ENCODE peak calls at places on chromosomes 13 and 19, in four cellular contexts. U is K562, K is WTC11, F is H1. S is an unnamed sample.
A peak's percentile ranks its signal among the peaks of the same experiment; 100 is the strongest.

GRCh38 chr19:46265217-46265828 is 31.5 kb upstream of the HIF3A start:
- DNase-seq in U (peak; percentile 71), K (peak; percentile 76), F (peak; percentile 79), S (peak; percentile 78)

GRCh38 chr13:94195715-94196114 is 283.8 kb downstream of the DCT start:
- DNase-seq in U (no peak), K (no peak), F (no peak), S (no peak)

GRCh38 chr19:52995711-52996110 is 18.0 kb upstream of the ERVV-1 start:
- DNase-seq in U (no peak), K (no peak), F (no peak), S (no peak)

GRCh38 chr19:11155373-11156120 is at the start of gene SPC24:
- DNase-seq in U (peak; percentile 99), K (peak; percentile 96), F (peak; percentile 94), S (peak; percentile 100)

GRCh38 chr13:41133951-41134350 is 1.3 kb upstream of the KBTBD6 start:
- DNase-seq in U (no peak), K (no peak), F (no peak), S (no peak)

GRCh38 chr13:48631441-48631840 is 22.3 kb upstream of the CYSLTR2 start:
- DNase-seq in U (no peak), K (no peak), F (no peak), S (no peak)

GRCh38 chr19:32865326-32865725 is 4.2 kb downstream of the SLC7A9 start:
- DNase-seq in U (no peak), K (no peak), F (no peak), S (no peak)

GRCh38 chr13:112725346-112726017 is 35.6 kb downstream of the ATP11A start:
- DNase-seq in U (no peak), K (no peak), F (no peak), S (no peak)

GRCh38 chr13:32426191-32426980 is 1.5 kb downstream of the N4BP2L1 start:
- DNase-seq in U (no peak), K (no peak), F (no peak), S (no peak)

GRCh38 chr13:49641810-49642291 is 13.5 kb downstream of the ARL11 start:
- DNase-seq in U (peak; percentile 37), K (no peak), F (no peak), S (no peak)

GRCh38 chr19:21082011-21082975 is at the start of gene ZNF714:
- DNase-seq in U (peak; percentile 92), K (peak; percentile 92), F (peak; percentile 91), S (peak; percentile 83)

GRCh38 chr19:51101171-51101865 is 6.9 kb downstream of the CTU1 start:
- DNase-seq in U (no peak), K (no peak), F (no peak), S (no peak)

GRCh38 chr19:4985551-4985991 is 16.7 kb downstream of the KDM4B start:
- DNase-seq in U (no peak), K (no peak), F (no peak), S (peak; percentile 41)

GRCh38 chr13:88031980-88032562 is 360.9 kb downstream of the SLITRK5 start:
- DNase-seq in U (no peak), K (no peak), F (no peak), S (no peak)

GRCh38 chr19:5952193-5953033 is 25.5 kb downstream of the RANBP3 start:
- DNase-seq in U (no peak), K (no peak), F (no peak), S (peak; percentile 53)

GRCh38 chr19:10037809-10038208 is 24.5 kb downstream of the RDH8 start:
- DNase-seq in U (no peak), K (no peak), F (no peak), S (no peak)
- TF ChIP-seq TEAD4 in U (no peak), K (no peak), F (no peak), S (no peak)

GRCh38 chr13:20843177-20843576 is 59.4 kb downstream of the XPO4 start:
- DNase-seq in U (no peak), K (no peak), F (no peak), S (no peak)

GRCh38 chr13:20848203-20848602 is 54.3 kb downstream of the XPO4 start:
- DNase-seq in U (no peak), K (no peak), F (no peak), S (no peak)

GRCh38 chr13:20848944-20849343 is 53.6 kb downstream of the XPO4 start:
- DNase-seq in U (no peak), K (no peak), F (no peak), S (no peak)

GRCh38 chr13:20851844-20852402 is 50.6 kb downstream of the XPO4 start:
- DNase-seq in U (no peak), K (no peak), F (no peak), S (no peak)

GRCh38 chr13:20847298-20847697 is 55.2 kb downstream of the XPO4 start:
- DNase-seq in U (no peak), K (no peak), F (no peak), S (no peak)
- TF ChIP-seq TEAD4 in U (no peak), K (no peak), F (no peak), S (no peak)

DNA sequence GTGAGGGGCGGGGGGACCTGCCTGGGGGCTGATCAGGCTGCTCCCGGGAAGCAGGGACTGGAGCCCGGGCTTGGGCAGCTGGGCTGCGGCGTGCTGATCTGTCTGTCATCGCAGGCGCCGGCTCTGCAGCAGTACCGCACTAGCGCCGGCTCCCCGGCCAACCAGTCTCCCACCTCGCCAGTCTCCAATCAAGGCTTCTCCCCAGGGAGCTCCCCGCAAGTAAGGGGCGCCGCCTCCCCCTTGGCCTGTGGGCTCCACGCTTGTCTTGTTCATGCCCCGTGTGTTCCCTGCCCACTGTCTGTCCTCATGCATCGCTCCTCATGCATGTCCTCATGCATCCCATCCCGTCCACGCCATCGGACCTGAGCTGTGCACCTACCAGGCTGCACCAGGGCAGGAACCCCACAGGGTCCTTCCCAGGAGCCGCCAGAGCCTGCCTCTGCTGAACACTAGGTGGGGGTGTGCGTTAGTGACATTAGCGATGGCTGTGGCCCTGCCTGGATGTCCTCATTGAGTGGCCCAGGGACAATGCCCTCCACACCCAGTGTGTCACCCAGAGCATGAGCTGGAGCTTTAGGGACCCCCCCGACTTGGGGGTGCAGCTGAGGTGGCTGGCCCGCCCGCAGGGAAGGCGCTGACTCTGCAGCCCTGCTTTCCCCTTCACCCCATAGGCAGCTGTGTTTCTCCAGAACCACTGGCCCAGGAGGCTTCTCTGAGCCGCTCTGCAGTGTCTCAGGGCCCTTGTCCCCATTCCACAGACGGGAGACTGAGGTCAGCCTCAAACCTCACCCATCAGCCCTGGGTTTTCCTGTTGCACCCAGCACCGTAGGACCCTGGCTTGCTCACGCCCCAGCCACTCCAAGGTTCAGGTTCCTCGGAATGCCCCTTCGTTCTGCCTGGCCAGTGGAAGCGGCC is 19.5 kb downstream of the COMP start:
- DNase-seq in U (no peak), K (peak; percentile 60), F (no peak), S (no peak)
- TF ChIP-seq TEAD4 in U (no peak), K (no peak), F (no peak), S (no peak)

DNA sequence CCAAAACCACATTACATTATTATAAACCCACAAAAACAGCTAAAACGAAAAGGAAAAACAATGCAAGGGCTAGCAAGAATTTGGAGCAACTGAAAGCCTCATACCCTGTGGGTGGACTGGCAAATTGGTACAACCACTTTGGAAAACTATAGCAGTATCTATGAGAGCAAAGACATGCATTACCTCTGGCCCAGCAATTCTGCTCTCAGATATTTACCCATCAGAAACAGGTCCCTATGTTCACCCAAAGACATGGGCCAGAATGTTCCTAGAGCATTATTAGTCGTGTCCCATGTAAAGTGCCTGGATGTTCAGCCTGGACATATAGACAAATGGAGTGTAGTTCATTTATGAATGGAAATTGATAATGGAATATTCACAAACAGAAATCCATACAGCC is 27.9 kb downstream of the POP4 start:
- DNase-seq in U (no peak), K (no peak), F (no peak), S (no peak)
- TF ChIP-seq TEAD4 in U (no peak), K (no peak), F (no peak), S (no peak)

GRCh38 chr19:48752511-48753365 is at the start of gene FUT1:
- DNase-seq in U (peak; percentile 58), K (peak; percentile 96), F (peak; percentile 61), S (peak; percentile 82)
- TF ChIP-seq TEAD4 in U (no peak), K (no peak), F (no peak), S (no peak)

GRCh38 chr13:39655041-39655568 is 357 bp upstream of the COG6 start:
- DNase-seq in U (no peak), K (no peak), F (no peak), S (peak; percentile 2)

GRCh38 chr13:39655569-39656324 is at the start of gene COG6:
- DNase-seq in U (peak; percentile 81), K (peak; percentile 93), F (peak; percentile 83), S (peak; percentile 94)

DNA sequence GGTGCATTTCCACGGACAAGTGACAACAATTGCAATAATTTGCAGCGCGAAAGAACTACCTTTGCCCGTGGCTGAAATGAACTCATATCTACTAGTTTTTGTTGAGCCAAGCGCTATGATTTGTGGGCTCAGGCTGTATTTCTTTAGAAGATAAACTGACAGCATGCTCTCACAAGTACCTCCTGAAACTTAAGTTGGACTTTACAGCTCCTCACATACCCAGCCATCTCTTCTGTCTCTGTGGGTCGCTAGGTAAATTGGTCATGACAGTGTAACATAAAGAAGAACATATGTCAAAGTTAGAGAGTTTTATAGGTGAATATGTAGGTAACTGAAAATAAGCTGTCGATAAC is 839 bp downstream of the COG6 start:
- DNase-seq in U (no peak), K (no peak), F (no peak), S (no peak)
- TF ChIP-seq TEAD4 in U (no peak), K (no peak), F (no peak), S (no peak)

DNA sequence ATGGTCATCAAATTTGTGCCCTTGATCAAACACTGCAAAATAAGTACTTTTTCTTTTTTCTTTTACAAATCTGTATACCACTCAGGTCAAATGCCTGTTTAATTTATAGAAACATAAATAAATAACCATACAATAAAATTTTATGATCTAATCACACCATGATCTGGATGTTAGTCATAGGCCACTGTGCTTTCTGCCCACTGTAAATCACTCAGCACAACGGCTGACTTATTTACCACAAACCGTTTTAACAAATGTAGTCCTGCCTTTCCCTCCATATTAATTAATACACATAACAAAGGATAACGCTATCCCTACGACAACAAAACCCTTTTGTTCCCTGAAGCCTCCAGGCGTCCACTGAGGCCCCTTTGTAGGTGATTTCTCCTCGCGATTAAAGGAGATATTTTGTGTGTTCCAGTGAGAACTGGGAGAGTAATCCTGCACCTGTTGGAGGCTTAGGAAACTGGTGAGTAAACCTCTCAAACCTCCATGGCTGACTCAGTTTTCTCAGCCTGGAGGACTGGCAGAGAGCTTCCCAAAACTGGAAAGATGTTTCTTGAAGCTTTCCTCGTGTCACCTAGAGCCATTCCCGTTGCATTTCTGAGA is 477.1 kb upstream of the SGCG start:
- DNase-seq in U (no peak), K (no peak), F (no peak), S (no peak)
- TF ChIP-seq TEAD4 in U (no peak), K (no peak), F (no peak), S (no peak)

GRCh38 chr13:100818706-100819105 is 144.1 kb upstream of the TMTC4 start:
- DNase-seq in U (no peak), K (no peak), F (no peak), S (no peak)

GRCh38 chr13:100811906-100812305 is 137.3 kb upstream of the TMTC4 start:
- DNase-seq in U (no peak), K (no peak), F (no peak), S (no peak)

GRCh38 chr13:100815476-100816046 is 141.0 kb upstream of the TMTC4 start:
- DNase-seq in U (no peak), K (no peak), F (peak; percentile 3), S (no peak)

DNA sequence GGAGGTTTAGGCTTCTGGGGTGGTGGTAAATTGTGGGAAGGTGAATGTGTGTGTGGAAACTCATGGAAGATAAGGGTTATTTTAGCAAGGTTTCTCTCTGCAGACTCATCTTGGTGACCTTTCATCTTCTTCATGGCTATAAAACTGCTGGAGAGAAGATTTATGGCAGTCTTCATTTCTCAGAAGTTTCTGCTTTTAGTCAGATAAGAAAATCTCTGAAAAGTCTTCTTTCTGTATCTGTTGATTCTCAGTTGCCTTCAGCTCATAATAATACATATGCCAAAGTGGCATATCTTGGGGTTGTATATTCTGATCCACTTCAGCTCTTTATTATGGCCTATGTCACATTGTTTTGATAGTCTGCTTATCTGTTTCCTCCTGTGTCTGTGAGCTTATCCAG is 143.3 kb upstream of the TMTC4 start:
- DNase-seq in U (no peak), K (no peak), F (no peak), S (no peak)
- TF ChIP-seq TEAD4 in U (no peak), K (no peak), F (no peak), S (no peak)